ENCODE peak calls at places on chromosomes 2 and 18, in four cellular contexts. E, J, B and L are unnamed samples.

GRCh38 chr2:37689751-37690150 is 18.3 kb upstream of the CDC42EP3 start:
- DNase-seq in E (no peak), B (no peak), J (no peak), L (no peak)

GRCh38 chr2:8234253-8234652 is 447.6 kb upstream of the ID2 start:
- DNase-seq in E (no peak), B (no peak), J (no peak), L (no peak)

GRCh38 chr2:101151859-101152194 is 645 bp upstream of the TBC1D8 start:
- DNase-seq in B (no peak), E (peak; percentile 32), J (no peak), L (no peak)

GRCh38 chr2:216539791-216540241 is 41.2 kb downstream of the RPL37A start:
- DNase-seq in E (no peak), B (no peak), J (no peak), L (no peak)

GRCh38 chr2:112833532-112833931 is 3.0 kb downstream of the IL1B start:
- DNase-seq in B (no peak), J (no peak), E (no peak), L (no peak)

GRCh38 chr18:49544362-49544761 is 17.5 kb upstream of the LIPG start:
- DNase-seq in J (no peak), E (no peak), B (no peak), L (no peak)

GRCh38 chr2:30178618-30179404 is 32.0 kb downstream of the YPEL5 start:
- DNase-seq in E (no peak), B (no peak), J (no peak), L (no peak)

GRCh38 chr2:38524580-38524979 is 78.1 kb downstream of the HNRNPLL start:
- DNase-seq in E (no peak), J (no peak), B (no peak), L (no peak)

GRCh38 chr2:120823551-120823950 is 87.9 kb downstream of the GLI2 start:
- DNase-seq in J (no peak), E (no peak), B (no peak), L (no peak)

GRCh38 chr2:43942001-43942400 is 53.8 kb downstream of the LRPPRC start:
- DNase-seq in J (no peak), E (no peak), B (no peak), L (no peak)

GRCh38 chr2:65377556-65378307 is 54.7 kb downstream of the SPRED2 start:
- DNase-seq in B (no peak), J (no peak), E (no peak), L (no peak)

GRCh38 chr18:3658529-3658928 is 208.6 kb downstream of the TGIF1 start:
- DNase-seq in B (no peak), J (no peak), E (no peak), L (no peak)

GRCh38 chr2:72147303-72147970 is at the start of gene CYP26B1:
- DNase-seq in J (no peak), B (peak; percentile 40), E (no peak), L (no peak)

GRCh38 chr2:216989335-216990129 is 129.7 kb upstream of the TNP1 start:
- DNase-seq in B (no peak), E (no peak), J (no peak), L (no peak)

GRCh38 chr2:238775591-238775990 is 72.3 kb upstream of the TWIST2 start:
- DNase-seq in J (no peak), E (no peak), B (no peak), L (no peak)

GRCh38 chr18:28039078-28039477 is 137.9 kb downstream of the CDH2 start:
- DNase-seq in B (no peak), E (no peak), J (no peak), L (no peak)

GRCh38 chr2:220811952-220812570 is 760.0 kb downstream of the EPHA4 start:
- DNase-seq in E (peak; percentile 20), J (no peak), B (no peak), L (no peak)

GRCh38 chr18:25805323-25805722 is 285.1 kb downstream of the SS18 start:
- DNase-seq in B (no peak), E (peak; percentile 76), J (no peak), L (no peak)

GRCh38 chr2:156466739-156467405 is 30.7 kb downstream of the GPD2 start:
- DNase-seq in J (no peak), E (no peak), B (no peak), L (no peak)